ENCODE peak calls at places on chromosomes 2 and 18, in seven cellular contexts. V is tibial artery, S is heart left ventricle, A is spleen, Q is PC-9, O is neuronal stem cell, G is heart right ventricle. E is an unnamed sample.

GRCh38 chr2:4552099-4552498 is 848.7 kb downstream of the DCDC2C start:
- DNase-seq in V (no peak), S (no peak), A (no peak), Q (no peak), O (no peak), G (no peak), E (no peak)

GRCh38 chr18:63140038-63140450 is 179.5 kb downstream of the BCL2 start:
- DNase-seq in V (no peak), S (no peak), A (no peak), Q (no peak), O (no peak), G (no peak), E (no peak)

GRCh38 chr2:145751634-145752033 is 1231.7 kb upstream of the ZEB2 start:
- DNase-seq in V (no peak), S (no peak), A (no peak), Q (no peak), O (no peak), G (no peak), E (no peak)

GRCh38 chr2:36812196-36812595 is 115.7 kb downstream of the VIT start:
- DNase-seq in V (no peak), S (no peak), A (no peak), Q (no peak), O (no peak), G (no peak), E (no peak)

GRCh38 chr18:39946623-39947061 is 2008.4 kb upstream of the PIK3C3 start:
- DNase-seq in V (no peak), S (no peak), A (no peak), Q (peak; percentile 90), O (no peak), G (no peak), E (no peak)

GRCh38 chr2:236661064-236661761 is 91.6 kb downstream of the ACKR3 start:
- DNase-seq in V (peak; percentile 21), S (no peak), A (no peak), Q (peak; percentile 83), O (peak; percentile 23), G (no peak), E (no peak)

GRCh38 chr18:64992654-64993053 is 758.2 kb upstream of the CDH7 start:
- DNase-seq in V (no peak), S (no peak), A (no peak), Q (no peak), O (no peak), G (no peak), E (no peak)

GRCh38 chr18:55557211-55557610 is 30.8 kb downstream of the TCF4 start:
- DNase-seq in V (no peak), S (no peak), A (no peak), Q (no peak), O (no peak), G (no peak), E (no peak)

GRCh38 chr2:16774980-16775963 is 109.6 kb upstream of the CYRIA start:
- DNase-seq in V (no peak), S (no peak), A (no peak), Q (peak; percentile 41), O (peak; percentile 24), G (no peak), E (no peak)

GRCh38 chr2:186060744-186061143 is 322.1 kb downstream of the FSIP2 start:
- DNase-seq in V (no peak), S (no peak), A (no peak), Q (no peak), O (no peak), G (no peak), E (no peak)

GRCh38 chr2:53859354-53860159 is at the start of gene GPR75:
- DNase-seq in V (no peak), S (peak; percentile 68), A (peak; percentile 73), Q (no peak), O (peak; percentile 43), G (peak; percentile 45), E (peak; percentile 29)

DNA sequence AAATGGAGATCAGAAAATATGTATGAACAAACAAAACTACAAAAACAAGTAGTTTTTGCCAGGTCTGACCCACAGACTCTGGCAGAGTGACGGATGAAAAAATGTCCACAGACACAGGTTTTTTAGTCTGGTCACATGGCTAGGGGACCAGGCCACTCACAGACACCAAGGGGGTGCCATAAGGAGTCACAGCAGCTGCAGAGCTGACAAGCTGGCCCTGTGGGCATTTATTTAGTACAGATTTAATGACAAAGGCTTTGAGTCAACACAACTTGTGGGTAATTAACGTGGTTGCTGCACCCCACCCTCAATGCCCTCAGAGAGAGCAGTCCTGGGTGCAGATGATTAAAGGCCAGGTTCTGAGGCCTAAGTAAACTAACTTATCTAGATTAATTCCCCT is 76.0 kb downstream of the SH3YL1 start:
- DNase-seq in V (no peak), S (no peak), A (no peak), Q (no peak), O (no peak), G (no peak), E (no peak)
- H3K9me3 ChIP-seq in V (no peaks in the 10 kb centered on the region), S (no peaks in the 10 kb centered on the region), A (peaks cover 26% of the 10 kb centered on the region), Q (peaks cover 15% of the 10 kb centered on the region), O (peaks cover 27% of the 10 kb centered on the region), G (peaks cover 14% of the 10 kb centered on the region), E (peaks cover 20% of the 10 kb centered on the region)

DNA sequence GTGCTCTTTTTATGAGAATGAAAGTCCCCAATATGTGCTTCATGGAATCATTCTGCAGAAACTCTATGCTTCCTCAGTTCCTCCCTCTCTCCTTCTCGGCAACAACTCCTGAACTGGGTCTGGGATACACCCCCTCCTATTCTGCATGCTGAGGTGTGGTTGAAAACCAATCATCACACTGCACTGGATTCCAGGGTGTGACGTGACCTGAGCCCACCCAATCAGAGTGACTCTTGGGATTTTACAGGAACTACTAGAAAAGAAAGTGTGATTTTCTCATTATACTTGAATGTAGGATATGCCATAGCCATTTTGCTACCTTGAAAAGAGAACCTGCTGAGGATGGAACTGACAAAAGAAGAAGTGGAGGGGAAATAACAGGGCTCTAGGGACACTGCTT is 36.3 kb downstream of the ACVR1 start:
- DNase-seq in V (no peak), S (no peak), A (no peak), Q (no peak), O (peak; percentile 9), G (no peak), E (no peak)
- H3K4me1 ChIP-seq in V (peaks cover 84% of the 10 kb centered on the region), S (peaks cover 85% of the 10 kb centered on the region), A (no peaks in the 10 kb centered on the region), Q (peaks cover 19% of the 10 kb centered on the region), O (peaks cover 18% of the 10 kb centered on the region), G (peaks cover 91% of the 10 kb centered on the region), E (peaks cover 95% of the 10 kb centered on the region)

GRCh38 chr2:232842689-232843088 is 27.4 kb upstream of the SNORC start:
- DNase-seq in V (no peak), S (no peak), A (no peak), Q (no peak), O (no peak), G (no peak), E (no peak)

GRCh38 chr2:232833830-232834229 is 36.2 kb upstream of the SNORC start:
- DNase-seq in V (no peak), S (no peak), A (no peak), Q (no peak), O (no peak), G (no peak), E (no peak)

GRCh38 chr2:232839680-232840079 is 30.4 kb upstream of the SNORC start:
- DNase-seq in V (peak; percentile 71), S (no peak), A (no peak), Q (no peak), O (no peak), G (peak; percentile 13), E (peak; percentile 33)

GRCh38 chr2:232836934-232837333 is 33.1 kb upstream of the SNORC start:
- DNase-seq in V (no peak), S (no peak), A (no peak), Q (no peak), O (no peak), G (no peak), E (no peak)

GRCh38 chr2:232838406-232838874 is 31.6 kb upstream of the SNORC start:
- DNase-seq in V (no peak), S (no peak), A (peak; percentile 84), Q (peak; percentile 85), O (no peak), G (no peak), E (no peak)
- H3K27ac ChIP-seq in V (no peak overlapping the region), S (no peak overlapping the region), A (peak overlapping the region; percentile 82), Q (peak overlapping the region; percentile 45), O (no peak overlapping the region), G (no peak overlapping the region), E (no peak overlapping the region)

GRCh38 chr2:89823556-89823955 is 1132.1 kb downstream of the RPIA start:
- DNase-seq in V (no peak), S (no peak), A (no peak), Q (no peak), O (no peak), G (no peak), E (no peak)
- H3K9me3 ChIP-seq in V (peaks cover 9% of the 10 kb centered on the region), S (peaks cover 6% of the 10 kb centered on the region), A (no peaks in the 10 kb centered on the region), Q (peaks cover 56% of the 10 kb centered on the region), O (peaks cover 14% of the 10 kb centered on the region), G (peaks cover 42% of the 10 kb centered on the region), E (no peaks in the 10 kb centered on the region)

GRCh38 chr18:48845174-48845573 is 105.6 kb downstream of the SMAD7 start:
- DNase-seq in V (no peak), S (peak; percentile 18), A (peak; percentile 59), Q (no peak), O (no peak), G (no peak), E (no peak)

GRCh38 chr18:48847807-48848486 is 102.8 kb downstream of the SMAD7 start:
- DNase-seq in V (no peak), S (peak; percentile 40), A (peak; percentile 69), Q (no peak), O (no peak), G (no peak), E (no peak)

GRCh38 chr18:48844271-48844670 is 106.5 kb downstream of the SMAD7 start:
- DNase-seq in V (no peak), S (peak; percentile 20), A (peak; percentile 64), Q (no peak), O (no peak), G (no peak), E (no peak)

GRCh38 chr18:48848641-48849143 is 102.1 kb downstream of the SMAD7 start:
- DNase-seq in V (no peak), S (peak; percentile 70), A (no peak), Q (no peak), O (no peak), G (peak; percentile 52), E (peak; percentile 37)

GRCh38 chr18:48846423-48846932 is 104.3 kb downstream of the SMAD7 start:
- DNase-seq in V (no peak), S (no peak), A (no peak), Q (no peak), O (no peak), G (no peak), E (no peak)
- H3K4me1 ChIP-seq in V (peaks cover 76% of the 10 kb centered on the region), S (peaks cover 72% of the 10 kb centered on the region), A (peaks cover 11% of the 10 kb centered on the region), Q (peaks cover 20% of the 10 kb centered on the region), O (peaks cover 31% of the 10 kb centered on the region), G (peaks cover 85% of the 10 kb centered on the region), E (peaks cover 74% of the 10 kb centered on the region)

DNA sequence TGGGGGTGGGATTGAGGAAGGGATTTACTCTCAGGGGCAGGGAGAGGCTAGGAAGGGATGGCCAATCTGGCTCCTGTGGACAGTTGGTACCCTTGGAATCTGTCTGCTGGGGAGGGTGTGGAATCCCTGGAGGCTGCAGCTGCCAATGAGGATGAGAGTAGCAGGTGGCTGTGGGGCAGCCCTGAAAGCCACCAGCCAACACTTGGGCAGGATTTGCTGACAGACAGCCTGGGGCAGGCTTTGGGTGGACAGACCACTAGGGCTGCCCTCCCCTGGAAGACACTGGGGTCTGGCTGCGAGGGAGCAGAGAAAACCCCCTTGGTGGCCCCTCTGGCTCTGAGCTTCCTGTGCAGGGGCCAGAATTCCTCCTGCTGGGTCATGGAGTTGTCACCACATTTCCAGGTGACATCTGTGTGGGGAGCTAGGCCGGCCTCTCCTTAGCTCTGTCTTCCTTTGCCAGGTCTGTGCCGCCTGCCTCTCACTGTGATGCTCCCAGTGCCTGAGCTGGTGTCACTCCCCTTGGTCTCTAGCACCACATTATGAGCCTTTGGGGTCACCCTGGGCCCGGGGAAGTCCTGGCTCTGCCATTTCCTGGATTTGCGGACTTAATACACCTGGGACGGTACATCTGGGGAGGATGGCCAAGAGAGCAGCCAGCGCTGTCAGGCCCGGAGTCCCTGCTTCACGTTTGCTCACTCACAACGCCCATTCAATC is 13.4 kb upstream of the ARHGEF4 start:
- DNase-seq in V (no peak), S (no peak), A (peak; percentile 63), Q (no peak), O (no peak), G (no peak), E (no peak)
- H3K27ac ChIP-seq in V (no peak overlapping the region), S (no peak overlapping the region), A (no peak overlapping the region), Q (no peak overlapping the region), O (no peak overlapping the region), G (no peak overlapping the region), E (no peak overlapping the region)